ENCODE peak calls at places on chromosomes 12 and 14, in nine cellular contexts. O, H, V, J, Q, G, R, T and U are unnamed samples.

GRCh38 chr14:40309124-40309523 is 876.9 kb upstream of the FBXO33 start:
- DNase-seq in R (no peak), O (no peak), V (no peak), H (no peak), T (no peak), Q (no peak), J (no peak), G (no peak), U (no peak)

GRCh38 chr12:96136720-96137378 is 57.3 kb upstream of the ELK3 start:
- DNase-seq in J (no peak), O (no peak), R (no peak), Q (no peak), T (no peak), G (no peak), V (no peak), H (no peak), U (no peak)

GRCh38 chr14:32508281-32508680 is 179.2 kb downstream of the AKAP6 start:
- DNase-seq in J (no peak), O (no peak), T (no peak), R (no peak), Q (no peak), H (peak; percentile 24), V (no peak), G (no peak), U (peak; percentile 31)

GRCh38 chr14:49306152-49306751 is 279.9 kb downstream of the RPS29 start:
- DNase-seq in R (no peak), O (no peak), J (peak; percentile 9), G (no peak), T (no peak), H (no peak), V (no peak), Q (no peak), U (no peak)

GRCh38 chr12:128644664-128645296 is 179.0 kb downstream of the SLC15A4 start:
- DNase-seq in J (no peak), V (peak; percentile 9), O (peak; percentile 40), T (no peak), Q (peak; percentile 31), G (no peak), R (peak; percentile 18), H (no peak), U (peak; percentile 33)

GRCh38 chr12:69007166-69007857 is 74.3 kb upstream of the CPM start:
- DNase-seq in J (peak; percentile 90), O (peak; percentile 56), H (peak; percentile 63), Q (no peak), V (no peak), G (peak; percentile 25), T (no peak), R (no peak), U (peak; percentile 72)

GRCh38 chr12:101051901-101052550 is 158.0 kb downstream of the SLC5A8 start:
- DNase-seq in J (peak; percentile 59), H (peak; percentile 74), T (no peak), G (no peak), V (no peak), R (peak; percentile 40), Q (no peak), O (peak; percentile 72), U (peak; percentile 87)

GRCh38 chr12:2288001-2288400 is 235.2 kb downstream of the CACNA1C start:
- DNase-seq in J (peak; percentile 62), R (no peak), T (no peak), Q (no peak), O (no peak), H (peak; percentile 55), V (no peak), G (no peak), U (no peak)

GRCh38 chr14:60266021-60266937 is 17.3 kb downstream of the PPM1A start:
- DNase-seq in Q (peak; percentile 30), R (no peak), V (no peak), H (peak; percentile 26), J (peak; percentile 9), G (no peak), O (no peak), T (no peak), U (peak; percentile 24)

GRCh38 chr12:7832059-7832696 is 40.5 kb downstream of the SLC2A14 start:
- DNase-seq in Q (peak; percentile 37), V (peak; percentile 13), R (peak; percentile 61), O (peak; percentile 7), T (peak; percentile 51), G (no peak), J (peak; percentile 37), H (peak; percentile 86), U (peak; percentile 67)

GRCh38 chr12:63964301-63964700 is 119.8 kb downstream of the SRGAP1 start:
- DNase-seq in J (no peak), V (no peak), R (no peak), H (no peak), G (no peak), T (no peak), Q (no peak), O (no peak), U (no peak)

GRCh38 chr12:39272934-39273770 is 169.8 kb downstream of the KIF21A start:
- DNase-seq in J (peak; percentile 33), V (peak; percentile 31), R (peak; percentile 3), Q (peak; percentile 32), G (no peak), T (no peak), O (peak; percentile 35), H (peak; percentile 35), U (peak; percentile 74)

GRCh38 chr14:92557544-92557912 is 43.9 kb downstream of the RIN3 start:
- DNase-seq in T (no peak), R (no peak), H (no peak), G (no peak), J (no peak), V (no peak), O (no peak), Q (no peak), U (no peak)

GRCh38 chr14:92865674-92866073 is 57.3 kb upstream of the CHGA start:
- DNase-seq in R (no peak), Q (no peak), J (no peak), G (no peak), V (no peak), H (no peak), T (no peak), O (no peak), U (no peak)

GRCh38 chr14:51691176-51691575 is 39.5 kb downstream of the FRMD6 start:
- DNase-seq in R (no peak), G (no peak), H (peak; percentile 22), J (no peak), Q (no peak), V (no peak), O (no peak), T (no peak), U (no peak)

GRCh38 chr12:64304571-64304970 is 82.5 kb upstream of the KICS2 start:
- DNase-seq in G (no peak), H (no peak), J (no peak), O (no peak), Q (no peak), R (no peak), T (no peak), V (no peak), U (no peak)

GRCh38 chr14:99597911-99598600 is 6.0 kb downstream of the CCDC85C start:
- DNase-seq in J (no peak), H (no peak), O (no peak), R (no peak), Q (no peak), T (no peak), V (no peak), G (no peak), U (no peak)

GRCh38 chr12:61272441-61272840 is 987.8 kb upstream of the USP15 start:
- DNase-seq in T (no peak), O (no peak), Q (no peak), V (no peak), H (no peak), J (no peak), G (no peak), R (no peak), U (no peak)

GRCh38 chr14:73465833-73466532 is 7.6 kb upstream of the NUMB start:
- DNase-seq in G (no peak), V (no peak), R (no peak), T (no peak), J (no peak), H (no peak), Q (no peak), O (no peak), U (no peak)

GRCh38 chr14:23551266-23552028 is at the start of gene ZFHX2:
- DNase-seq in O (peak; percentile 82), R (peak; percentile 78), V (peak; percentile 45), Q (peak; percentile 86), J (peak; percentile 77), T (peak; percentile 84), H (peak; percentile 53), G (peak; percentile 87), U (peak; percentile 49)

GRCh38 chr14:104897286-104898194 is 27.1 kb upstream of the PLD4 start:
- DNase-seq in H (no peak), G (no peak), O (no peak), J (no peak), Q (no peak), R (no peak), T (peak; percentile 39), V (no peak), U (no peak)

GRCh38 chr12:124593851-124594401 is 26.5 kb upstream of the NCOR2 start:
- DNase-seq in R (no peak), G (no peak), O (no peak), H (no peak), T (no peak), Q (no peak), V (no peak), J (no peak), U (no peak)

GRCh38 chr12:124497658-124498057 is 69.8 kb downstream of the NCOR2 start:
- DNase-seq in J (peak; percentile 97), G (peak; percentile 86), V (peak; percentile 62), Q (no peak), R (no peak), O (no peak), T (no peak), H (peak; percentile 96), U (peak; percentile 50)

GRCh38 chr14:96368534-96368933 is 5.2 kb downstream of the GSKIP start:
- DNase-seq in J (no peak), H (no peak), O (no peak), R (no peak), G (no peak), Q (no peak), T (no peak), V (no peak), U (peak; percentile 16)